ENCODE peak calls at places on chromosomes 7 and 10, in ten cellular contexts. R, V, U, I, F, G, N, S, X and J are unnamed samples.

GRCh38 chr10:119981826-119982225 is 89.3 kb downstream of the SEC23IP start:
- ATAC-seq in R (no peak), V (no peak), U (no peak), I (no peak), F (no peak), G (no peak), N (no peak), S (no peak), X (no peak), J (no peak)

GRCh38 chr7:100077205-100077604 is 4.3 kb downstream of the ZNF3 start:
- ATAC-seq in R (no peak), V (no peak), U (no peak), I (no peak), F (no peak), G (no peak), N (no peak), S (no peak), X (no peak), J (no peak)

GRCh38 chr7:1874522-1875389 is 204.7 kb downstream of the ELFN1 start:
- ATAC-seq in R (peak; percentile 30), V (no peak), U (no peak), I (peak; percentile 26), F (peak; percentile 70), G (peak; percentile 55), N (no peak), S (peak; percentile 38), X (no peak), J (peak; percentile 18)

GRCh38 chr7:29565634-29565981 is 2.0 kb downstream of the PRR15 start:
- ATAC-seq in R (no peak), V (no peak), U (no peak), I (no peak), F (no peak), G (no peak), N (no peak), S (no peak), X (no peak), J (no peak)

GRCh38 chr10:102219370-102219769 is 6.7 kb upstream of the ELOVL3 start:
- ATAC-seq in R (no peak), V (no peak), U (no peak), I (no peak), F (peak; percentile 40), G (no peak), N (no peak), S (no peak), X (no peak), J (no peak)

GRCh38 chr10:44035474-44036197 is 349.3 kb downstream of the CXCL12 start:
- ATAC-seq in R (no peak), V (no peak), U (no peak), I (no peak), F (no peak), G (no peak), N (no peak), S (peak; percentile 50), X (no peak), J (no peak)

GRCh38 chr10:14625210-14625621 is 149.5 kb downstream of the FAM107B start:
- ATAC-seq in R (no peak), V (no peak), U (no peak), I (no peak), F (no peak), G (no peak), N (no peak), S (no peak), X (no peak), J (no peak)

GRCh38 chr10:92290076-92290836 is 622 bp downstream of the CPEB3 start:
- ATAC-seq in R (peak; percentile 32), V (peak; percentile 19), U (peak; percentile 46), I (peak; percentile 12), F (peak; percentile 42), G (peak; percentile 28), N (peak; percentile 16), S (peak; percentile 5), X (peak; percentile 10), J (peak; percentile 23)

GRCh38 chr10:108779501-108779900 is 1143.8 kb downstream of the XPNPEP1 start:
- ATAC-seq in R (no peak), V (no peak), U (no peak), I (no peak), F (no peak), G (no peak), N (no peak), S (no peak), X (no peak), J (no peak)

GRCh38 chr10:52653510-52653909 is 119.1 kb downstream of the MBL2 start:
- ATAC-seq in R (peak; percentile 81), V (no peak), U (no peak), I (no peak), F (no peak), G (no peak), N (no peak), S (no peak), X (no peak), J (no peak)

GRCh38 chr10:131824371-131825149 is 76.2 kb upstream of the PPP2R2D start:
- ATAC-seq in R (no peak), V (no peak), U (no peak), I (peak; percentile 23), F (no peak), G (no peak), N (no peak), S (peak; percentile 63), X (no peak), J (no peak)

GRCh38 chr7:55113760-55114541 is 95.1 kb downstream of the EGFR start:
- ATAC-seq in R (no peak), V (no peak), U (no peak), I (no peak), F (no peak), G (no peak), N (no peak), S (no peak), X (no peak), J (no peak)

GRCh38 chr7:31517103-31517502 is 3.2 kb downstream of the ITPRID1 start:
- ATAC-seq in R (no peak), V (no peak), U (no peak), I (no peak), F (no peak), G (no peak), N (no peak), S (no peak), X (no peak), J (no peak)

GRCh38 chr7:55121249-55121648 is 102.4 kb downstream of the EGFR start:
- ATAC-seq in R (peak; percentile 17), V (no peak), U (no peak), I (no peak), F (peak; percentile 24), G (no peak), N (no peak), S (no peak), X (no peak), J (no peak)

GRCh38 chr10:103842605-103843004 is 12.8 kb downstream of the SH3PXD2A start:
- ATAC-seq in R (no peak), V (no peak), U (no peak), I (no peak), F (no peak), G (no peak), N (no peak), S (no peak), X (no peak), J (no peak)

GRCh38 chr10:79403441-79404230 is 41.8 kb downstream of the ZCCHC24 start:
- ATAC-seq in R (peak; percentile 2), V (no peak), U (no peak), I (no peak), F (no peak), G (no peak), N (no peak), S (peak; percentile 13), X (no peak), J (no peak)

GRCh38 chr7:131235489-131236317 is 92.0 kb upstream of the MKLN1 start:
- ATAC-seq in R (peak; percentile 63), V (peak; percentile 78), U (peak; percentile 69), I (peak; percentile 94), F (no peak), G (peak; percentile 85), N (peak; percentile 79), S (no peak), X (peak; percentile 90), J (peak; percentile 87)

GRCh38 chr10:14617125-14617524 is 157.6 kb downstream of the FAM107B start:
- ATAC-seq in R (peak; percentile 15), V (no peak), U (peak; percentile 44), I (no peak), F (no peak), G (no peak), N (no peak), S (no peak), X (no peak), J (no peak)

GRCh38 chr7:2120251-2120660 is 112.5 kb downstream of the MAD1L1 start:
- ATAC-seq in R (peak; percentile 21), V (peak; percentile 68), U (peak; percentile 93), I (peak; percentile 70), F (peak; percentile 47), G (peak; percentile 58), N (peak; percentile 90), S (no peak), X (peak; percentile 86), J (peak; percentile 77)